ENCODE peak calls at places on chromosomes 5 and 9, in six cellular contexts. N is mesenchymal stem cell, I is adrenal gland, O is tibial artery, L is NCI-H345, R is GM12892. C is an unnamed sample.

GRCh38 chr9:14747116-14747515 is 24.6 kb upstream of the CER1 start:
- DNase-seq in I (no peak), L (no peak), R (no peak), O (no peak), N (no peak), C (no peak)

GRCh38 chr9:96141666-96142065 is 160.3 kb downstream of the HSD17B3 start:
- DNase-seq in L (no peak), R (no peak), N (no peak), I (no peak), O (no peak), C (no peak)

GRCh38 chr5:52801329-52801728 is 13.6 kb downstream of the ITGA1 start:
- DNase-seq in R (no peak), O (no peak), N (peak), L (no peak), I (peak), C (no peak)

GRCh38 chr9:70040506-70040905 is 3.1 kb upstream of the MAMDC2 start:
- DNase-seq in N (no peak), O (no peak), L (no peak), I (no peak), R (no peak), C (no peak)

GRCh38 chr5:116942622-116943021 is 368.0 kb upstream of the SEMA6A start:
- DNase-seq in L (no peak), I (no peak), R (no peak), N (peak), O (no peak), C (no peak)

GRCh38 chr9:68717554-68718453 is 12.8 kb downstream of the PIP5K1B start:
- DNase-seq in L (no peak), O (no peak), R (no peak), N (no peak), I (no peak), C (no peak)

GRCh38 chr5:168883253-168883880 is 304.2 kb upstream of the PANK3 start:
- DNase-seq in L (no peak), O (no peak), R (no peak), I (no peak), N (no peak), C (no peak)

GRCh38 chr9:89137548-89138462 is 40.8 kb downstream of the SHC3 start:
- DNase-seq in L (no peak), I (peak), N (peak), R (no peak), O (peak), C (no peak)

C was measured in GM18507.